ENCODE peak calls at places on chromosomes 4 and X, in four cellular contexts. T, Q, S and C are unnamed samples.

GRCh38 chr4:147354994-147355393 is 125.9 kb upstream of the EDNRA start:
- DNase-seq in T (no peak), Q (no peak), S (no peak), C (no peak)

GRCh38 chr4:157300678-157301077 is 80.2 kb downstream of the GRIA2 start:
- DNase-seq in S (no peak), Q (no peak), T (no peak), C (no peak)

GRCh38 chr4:80126435-80126834 is 53.4 kb upstream of the ANTXR2 start:
- DNase-seq in Q (no peak), S (no peak), T (peak; percentile 40), C (no peak)

GRCh38 chr4:88143504-88143903 is 14.9 kb downstream of the ABCG2 start:
- DNase-seq in T (peak; percentile 42), S (peak; percentile 54), Q (no peak), C (no peak)

GRCh38 chr4:3224971-3225850 is 23.7 kb upstream of the MSANTD1 start:
- DNase-seq in T (no peak), Q (no peak), S (no peak), C (no peak)

GRCh38 chrX:572490-573124 is 58.0 kb upstream of the SHOX start:
- DNase-seq in T (no peak), Q (no peak), S (no peak), C (no peak)

GRCh38 chr4:132792305-132792704 is 356.8 kb upstream of the PCDH10 start:
- DNase-seq in T (no peak), Q (no peak), S (no peak), C (no peak)

GRCh38 chr4:3286335-3287175 is 6.3 kb upstream of the RGS12 start:
- DNase-seq in T (no peak), Q (no peak), S (no peak), C (no peak)

GRCh38 chr4:89898304-89898716 is 3.7 kb downstream of the MMRN1 start:
- DNase-seq in T (peak; percentile 84), Q (peak; percentile 55), S (peak; percentile 59), C (no peak)

GRCh38 chrX:67545772-67546495 is 2.1 kb downstream of the AR start:
- DNase-seq in Q (peak; percentile 49), T (peak; percentile 41), S (peak; percentile 34), C (no peak)

GRCh38 chrX:17027931-17028330 is 81.5 kb downstream of the REPS2 start:
- DNase-seq in Q (no peak), T (no peak), S (no peak), C (no peak)

GRCh38 chr4:83267835-83268475 is 16.6 kb downstream of the COQ2 start:
- DNase-seq in Q (no peak), S (no peak), T (no peak), C (no peak)

GRCh38 chr4:134665429-134665828 is 463.8 kb upstream of the PABPC4L start:
- DNase-seq in S (no peak), T (no peak), Q (no peak), C (no peak)

GRCh38 chrX:42770566-42770965 is 7.4 kb downstream of the PPP1R2C start:
- DNase-seq in T (no peak), S (no peak), Q (no peak), C (no peak)

GRCh38 chrX:154074199-154074598 is 23.3 kb downstream of the MECP2 start:
- DNase-seq in S (no peak), T (peak; percentile 23), Q (no peak), C (no peak)

GRCh38 chr4:159071178-159071968 is 31.5 kb upstream of the RAPGEF2 start:
- DNase-seq in T (peak; percentile 78), Q (no peak), S (peak; percentile 59), C (no peak)

GRCh38 chrX:1591863-1592127 is 391 bp downstream of the AKAP17A start:
- DNase-seq in Q (peak; percentile 35), T (no peak), S (no peak), C (peak; percentile 22)

GRCh38 chrX:15674899-15675489 is 10.4 kb upstream of the CLTRN start:
- DNase-seq in T (peak; percentile 93), Q (peak; percentile 91), S (peak; percentile 89), C (peak; percentile 89)

GRCh38 chrX:15679246-15679645 is 14.6 kb upstream of the CLTRN start:
- DNase-seq in T (no peak), Q (no peak), S (no peak), C (no peak)

GRCh38 chrX:15675490-15675921 is 10.9 kb upstream of the CLTRN start:
- DNase-seq in T (no peak), Q (peak; percentile 86), S (peak; percentile 88), C (no peak)

GRCh38 chrX:15680401-15680800 is 15.8 kb upstream of the CLTRN start:
- DNase-seq in T (no peak), Q (no peak), S (peak; percentile 30), C (no peak)

DNA sequence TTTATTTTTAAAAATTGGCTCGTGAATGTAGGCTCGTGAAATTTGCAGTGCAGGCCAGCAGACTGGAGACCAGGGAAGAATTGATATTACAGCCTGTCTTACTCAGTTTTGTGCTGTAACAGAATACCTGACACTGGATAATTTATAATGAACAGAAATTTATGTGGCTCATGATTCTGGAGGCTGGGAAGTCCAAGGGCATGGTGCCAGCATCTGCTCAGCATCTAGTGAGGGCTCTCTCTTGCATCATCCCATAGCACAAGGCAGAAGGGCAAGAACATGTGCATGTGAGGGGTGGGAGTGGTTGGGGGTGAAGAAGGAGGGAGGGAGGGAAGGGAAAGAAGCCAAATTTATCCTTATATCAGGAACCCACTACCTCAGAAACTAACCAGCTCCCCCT is 13.7 kb upstream of the CLTRN start:
- DNase-seq in Q (no peak), T (no peak), S (no peak), C (no peak)
- H3K4me3 ChIP-seq in Q (no peak overlapping the region), T (no peak overlapping the region), S (no peak overlapping the region), C (no peak overlapping the region)

GRCh38 chr4:4386736-4387392 is at the start of gene NSG1:
- DNase-seq in S (peak; percentile 53), T (no peak), Q (peak; percentile 73), C (peak; percentile 68)
- TF ChIP-seq EZH2 in S (no peak), T (peak; percentile 66), Q (peak; percentile 74), C (no peak)

DNA sequence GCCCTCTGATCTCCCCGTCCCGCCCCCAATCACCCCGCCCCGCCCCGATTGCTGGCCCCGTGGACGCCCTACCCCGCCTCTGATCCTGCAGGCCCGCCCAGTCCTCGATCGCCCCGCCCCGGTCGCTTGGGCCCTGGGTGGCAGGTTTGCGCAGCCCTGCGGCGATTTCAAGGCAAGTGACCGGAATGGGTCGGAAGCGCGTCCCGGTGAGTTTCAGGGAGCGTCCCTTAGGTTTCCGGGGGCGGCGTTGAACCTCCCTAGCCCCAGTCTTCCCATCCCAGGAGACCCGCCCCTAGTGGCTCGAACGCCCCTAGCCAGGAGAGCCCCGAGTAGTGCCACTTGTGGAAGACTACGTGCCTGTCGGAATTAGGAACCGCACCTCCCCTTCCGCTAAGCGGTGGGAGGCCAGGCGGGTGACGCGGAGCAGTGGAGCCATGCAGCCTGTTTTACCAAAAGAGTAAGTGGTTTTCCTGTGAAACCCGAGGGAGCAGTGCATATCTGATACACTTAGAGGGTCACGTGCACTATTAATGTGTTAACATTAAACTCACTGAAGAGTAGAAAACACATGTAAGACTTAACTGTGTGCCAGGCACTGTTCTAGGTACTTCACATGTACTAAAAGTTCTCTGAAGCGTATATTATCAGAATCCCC is 350 bp upstream of the TEC start:
- DNase-seq in Q (peak; percentile 93), T (peak; percentile 54), S (peak; percentile 95), C (peak; percentile 26)
- TF ChIP-seq CTCF in Q (peak; percentile 43), T (peak; percentile 37), S (peak; percentile 28), C (no peak)

DNA sequence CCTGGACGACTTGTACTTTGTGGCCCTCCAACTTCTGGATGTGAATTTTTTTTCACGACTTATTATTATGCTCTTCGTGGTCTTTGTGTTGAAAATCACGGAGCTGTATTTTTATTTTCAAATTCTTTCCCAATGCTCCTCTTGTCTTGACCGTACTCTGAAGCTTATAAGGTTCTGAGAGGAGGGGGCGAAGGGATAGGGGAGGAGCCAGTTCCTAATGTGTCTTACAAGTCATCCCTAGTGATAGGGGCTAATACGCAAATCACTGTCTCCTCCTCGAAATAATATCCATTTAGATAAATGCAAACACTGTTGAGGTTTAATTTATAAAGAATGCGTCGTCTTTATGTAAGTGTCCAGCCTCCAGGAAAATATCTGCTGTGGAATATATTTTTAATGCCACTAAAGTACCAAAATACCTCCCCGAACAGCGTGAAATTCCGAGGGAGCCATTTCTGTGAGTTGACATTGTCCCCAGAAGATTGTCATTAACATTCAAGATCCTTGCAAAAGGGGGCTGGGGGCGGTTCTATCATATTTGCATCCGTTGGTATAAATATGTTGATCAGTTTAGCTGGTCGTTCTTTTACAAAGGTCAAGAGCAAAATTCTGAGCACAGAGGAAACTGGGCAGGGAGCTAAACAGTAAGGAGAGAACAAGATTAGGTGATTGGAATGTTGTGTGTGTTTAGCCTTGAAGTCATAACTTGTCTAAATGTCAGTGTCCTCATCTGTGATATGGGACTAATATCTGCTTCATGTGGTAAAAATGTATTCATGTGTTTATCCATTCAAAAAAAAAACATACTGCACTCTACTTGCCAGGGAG is 3.7 kb upstream of the FAT1 start:
- DNase-seq in Q (peak; percentile 58), S (no peak), T (no peak), C (no peak)
- H3K4me3 ChIP-seq in Q (peak overlapping the region; percentile 96), S (peak overlapping the region; percentile 90), T (peak overlapping the region; percentile 50), C (no peak overlapping the region)

GRCh38 chr4:186554485-186554884 is 882 bp downstream of the MTNR1A start:
- DNase-seq in Q (peak; percentile 72), S (peak; percentile 26), T (no peak), C (no peak)

GRCh38 chr4:186557061-186557460 is 1.7 kb upstream of the MTNR1A start:
- DNase-seq in T (no peak), S (no peak), Q (no peak), C (no peak)

GRCh38 chr4:186553717-186554116 is 1.6 kb downstream of the MTNR1A start:
- DNase-seq in Q (peak; percentile 33), T (no peak), S (no peak), C (no peak)

GRCh38 chr4:186557486-186557885 is 2.1 kb upstream of the MTNR1A start:
- DNase-seq in T (no peak), S (no peak), Q (no peak), C (no peak)

GRCh38 chr4:186554890-186555827 is at the start of gene MTNR1A:
- DNase-seq in S (peak; percentile 48), T (no peak), Q (peak; percentile 80), C (no peak)
- TF ChIP-seq EZH2 in S (no peak), T (no peak), Q (peak; percentile 72), C (no peak)

GRCh38 chr4:177380730-177381287 is 61.4 kb downstream of the AGA start:
- DNase-seq in Q (peak; percentile 59), S (peak; percentile 48), T (no peak), C (no peak)
- TF ChIP-seq CTCF in Q (peak; percentile 61), S (peak; percentile 42), T (no peak), C (peak; percentile 46)

DNA sequence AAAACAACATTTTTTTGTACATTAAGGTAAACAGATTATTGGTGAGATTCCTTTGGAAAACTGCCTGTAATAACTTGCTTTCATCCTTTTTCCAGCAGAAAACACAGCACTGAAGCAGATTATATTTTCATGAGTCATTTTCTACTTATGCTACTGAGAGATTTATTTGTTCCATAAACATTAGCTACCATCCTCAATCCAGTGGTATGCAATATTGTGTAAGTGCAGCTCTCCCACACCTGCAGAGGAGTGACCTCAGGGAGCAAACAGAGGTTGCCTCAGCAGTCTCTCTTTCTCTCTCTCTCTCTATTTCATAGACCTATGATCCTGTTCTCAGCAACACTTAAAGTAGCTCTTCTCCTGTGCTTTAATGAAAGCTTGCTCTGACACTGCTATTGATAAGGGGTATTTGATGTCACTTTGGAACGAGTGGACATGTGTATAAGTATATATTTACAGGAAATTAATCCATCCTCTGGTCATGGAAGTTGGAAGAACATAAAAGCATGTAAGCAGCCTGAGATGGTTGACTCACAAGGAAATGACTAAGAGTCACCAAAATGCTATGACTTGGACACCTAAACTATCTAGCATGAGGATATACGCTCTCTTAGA is 163.7 kb upstream of the SPANXC start:
- DNase-seq in S (peak; percentile 11), T (no peak), Q (no peak), C (no peak)
- H3K4me3 ChIP-seq in S (no peak overlapping the region), T (no peak overlapping the region), Q (no peak overlapping the region), C (no peak overlapping the region)

GRCh38 chr4:120929847-120930246 is 7.3 kb upstream of the PRDM5 start:
- DNase-seq in T (no peak), Q (no peak), S (no peak), C (no peak)
- TF ChIP-seq EZH2 in T (no peak), Q (no peak), S (no peak), C (no peak)